ENCODE peak calls at places on chromosome 12, in seven cellular contexts. S is HTR-8/SVneo, J is left lung, M is skeletal muscle cell, Y is stomach, Z is astrocyte of the spinal cord, I is M059J. G is an unnamed sample.

GRCh38 chr12:80230068-80230467 is 130.7 kb downstream of the OTOGL start:
- DNase-seq in M (peak), S (no peak), I (no peak), Y (no peak), Z (peak), J (no peak), G (no peak)

GRCh38 chr12:3628629-3629028 is 124.3 kb downstream of the CRACR2A start:
- DNase-seq in M (no peak), Y (no peak), S (no peak), Z (no peak), I (no peak), J (no peak), G (peak)

GRCh38 chr12:65525501-65526141 is 247.1 kb downstream of the MSRB3 start:
- DNase-seq in M (no peak), S (no peak), J (no peak), Z (peak), I (peak), Y (no peak), G (peak)

GRCh38 chr12:124296295-124296915 is 1.5 kb downstream of the RFLNA start:
- DNase-seq in I (peak), Z (no peak), Y (no peak), S (no peak), M (no peak), J (peak), G (no peak)

GRCh38 chr12:13222076-13222475 is 25.6 kb downstream of the EMP1 start:
- DNase-seq in M (no peak), I (no peak), Y (peak), J (peak), Z (no peak), S (no peak), G (peak)

GRCh38 chr12:47746073-47746472 is 12.6 kb downstream of the RAPGEF3 start:
- DNase-seq in S (no peak), J (no peak), M (no peak), Y (no peak), I (no peak), Z (no peak), G (no peak)

GRCh38 chr12:101892794-101893193 is 15.4 kb downstream of the DRAM1 start:
- DNase-seq in I (no peak), Y (no peak), Z (no peak), S (no peak), J (no peak), M (no peak), G (no peak)

GRCh38 chr12:46519407-46519806 is 146.8 kb upstream of the SLC38A2 start:
- DNase-seq in J (no peak), M (no peak), S (no peak), I (no peak), Y (no peak), Z (no peak), G (no peak)

GRCh38 chr12:132453361-132454133 is 36.4 kb upstream of the FBRSL1 start:
- DNase-seq in I (peak), M (no peak), J (peak), S (peak), Z (no peak), Y (no peak), G (peak)

GRCh38 chr12:16568873-16569272 is 37.1 kb downstream of the LMO3 start:
- DNase-seq in I (no peak), S (no peak), M (no peak), J (no peak), Y (no peak), Z (no peak), G (no peak)

GRCh38 chr12:9721394-9722092 is 11.4 kb downstream of the CLECL1 start:
- DNase-seq in J (no peak), Y (no peak), I (peak), S (peak), Z (no peak), M (no peak), G (peak)

GRCh38 chr12:47888127-47888819 is 16.5 kb downstream of the VDR start:
- DNase-seq in Y (no peak), I (no peak), J (no peak), S (no peak), M (no peak), Z (no peak), G (no peak)

GRCh38 chr12:125688881-125689280 is 623.6 kb downstream of the AACS start:
- DNase-seq in I (no peak), Z (no peak), M (no peak), S (no peak), Y (no peak), J (no peak), G (no peak)

GRCh38 chr12:75690556-75690955 is 179.1 kb upstream of the KRR1 start:
- DNase-seq in Y (no peak), M (peak), I (peak), S (peak), J (no peak), Z (peak), G (peak)

GRCh38 chr12:68951652-68952051 is 18.7 kb upstream of the CPM start:
- DNase-seq in J (no peak), S (no peak), Y (no peak), Z (no peak), M (no peak), I (no peak), G (no peak)

GRCh38 chr12:1681493-1681807 is 9.4 kb upstream of the ADIPOR2 start:
- DNase-seq in S (no peak), M (no peak), J (no peak), Z (no peak), Y (no peak), I (no peak), G (no peak)

GRCh38 chr12:112183591-112184021 is 58.2 kb downstream of the TRAFD1 start:
- DNase-seq in J (no peak), S (no peak), Z (no peak), Y (no peak), M (peak), I (no peak), G (no peak)

GRCh38 chr12:10189653-10190052 is 10.8 kb downstream of the TMEM52B start:
- DNase-seq in M (no peak), S (no peak), Z (no peak), J (no peak), Y (no peak), I (peak), G (no peak)

G was measured in ELR.